ENCODE peak calls at places on chromosomes 13 and 19, in four cellular contexts. Z is SK-N-SH, E is GM23248, K is PC-3. U is an unnamed sample. For H4K20me1, the result is how much of the 10 kb centered on the place peaks cover.

GRCh38 chr19:33628921-33629825 is 7.4 kb downstream of the CHST8 start:
- DNase-seq in Z (no peak), E (peak), K (no peak), U (no peak)

GRCh38 chr19:18701250-18701608 is 17.7 kb downstream of the CRTC1 start:
- DNase-seq in Z (peak), E (no peak), K (peak), U (no peak)

GRCh38 chr13:92355213-92355612 is 871.4 kb upstream of the GPC6 start:
- DNase-seq in Z (peak), E (no peak), K (peak), U (peak)

GRCh38 chr19:39038098-39038497 is 5.7 kb upstream of the FBXO27 start:
- DNase-seq in Z (peak), E (peak), K (peak), U (peak)

GRCh38 chr13:100674363-100674847 is at the start of gene TMTC4:
- DNase-seq in Z (peak), E (no peak), K (no peak), U (peak)

GRCh38 chr13:51801631-51802099 is 2.3 kb downstream of the DHRS12 start:
- DNase-seq in Z (peak), E (peak), K (peak), U (no peak)

GRCh38 chr19:38394488-38394887 is 6.0 kb downstream of the SPRED3 start:
- DNase-seq in Z (no peak), E (peak), K (no peak), U (peak)

GRCh38 chr19:6865849-6866248 is 21.5 kb upstream of the ADGRE1 start:
- DNase-seq in Z (no peak), E (no peak), K (no peak), U (no peak)

GRCh38 chr19:29714953-29715694 is at the start of gene C19orf12:
- DNase-seq in Z (peak), E (peak), K (peak), U (peak)

GRCh38 chr13:53873558-53873957 is 844.9 kb downstream of the OLFM4 start:
- DNase-seq in Z (peak), E (no peak), K (no peak), U (no peak)

DNA sequence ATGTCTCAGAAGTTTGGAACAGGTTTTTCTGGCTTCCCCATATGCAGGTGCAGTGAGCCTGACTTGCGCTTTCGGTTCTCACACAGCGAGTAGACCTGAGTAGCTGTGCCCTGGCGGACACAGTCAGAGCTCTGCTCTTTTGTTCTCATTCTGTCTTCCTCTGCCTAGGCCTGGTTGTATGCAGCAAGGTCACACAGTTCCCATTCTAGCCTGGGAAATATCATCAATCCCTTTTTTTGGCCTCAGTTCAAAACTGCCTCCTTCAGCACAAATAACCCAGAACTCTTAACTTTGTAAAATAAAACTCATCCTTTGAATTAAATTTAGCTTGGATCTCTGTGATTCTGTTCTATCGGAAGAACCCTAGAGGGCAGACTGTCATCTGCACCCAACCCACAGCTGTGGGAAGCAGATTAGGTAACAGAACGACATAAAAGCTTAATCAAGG is 10.2 kb downstream of the OXGR1 start:
- DNase-seq in Z (peak), E (peak), K (peak), U (peak)
- H3K27ac ChIP-seq in Z (no peak), E (no peak), K (no peak), U (peak)

GRCh38 chr13:27474751-27475268 is 24.4 kb upstream of the MTIF3 start:
- DNase-seq in Z (no peak), E (no peak), K (no peak), U (no peak)

GRCh38 chr13:27470042-27470830 is 19.9 kb upstream of the MTIF3 start:
- DNase-seq in Z (no peak), E (no peak), K (no peak), U (no peak)

GRCh38 chr13:27472941-27473340 is 22.6 kb upstream of the MTIF3 start:
- DNase-seq in Z (no peak), E (no peak), K (no peak), U (no peak)

GRCh38 chr13:27476943-27477681 is 26.7 kb upstream of the MTIF3 start:
- DNase-seq in Z (no peak), E (peak), K (peak), U (peak)

DNA sequence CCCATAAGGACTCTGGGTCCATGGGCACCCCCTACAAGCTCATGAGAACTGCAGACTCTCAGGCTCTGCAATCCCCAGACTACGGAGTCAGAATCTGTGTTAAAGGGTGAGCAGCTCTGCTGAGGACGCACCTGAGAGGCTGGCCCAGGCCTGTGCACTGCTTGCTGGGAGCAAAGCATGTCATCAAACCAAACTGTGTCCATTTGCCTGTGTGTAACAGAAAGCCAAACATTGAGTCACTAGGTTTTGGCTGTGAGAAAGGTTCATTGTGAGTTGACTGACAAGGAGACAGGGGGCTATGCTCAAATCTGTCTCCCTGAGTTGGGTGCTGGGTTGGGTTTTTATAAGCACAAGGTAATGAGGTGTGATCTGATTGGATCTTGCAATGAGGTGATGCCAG is 22.1 kb upstream of the MTIF3 start:
- DNase-seq in Z (no peak), E (no peak), K (peak), U (no peak)
- TF ChIP-seq EZH2phosphoT487 in Z (no peak), E (no peak), K (no peak), U (no peak)

GRCh38 chr19:10979950-10980349 is 19.1 kb downstream of the SMARCA4 start:
- DNase-seq in Z (no peak), E (peak), K (no peak), U (no peak)

GRCh38 chr19:10981496-10981895 is 20.7 kb downstream of the SMARCA4 start:
- DNase-seq in Z (no peak), E (peak), K (no peak), U (no peak)

GRCh38 chr19:10975374-10976036 is 14.7 kb downstream of the SMARCA4 start:
- DNase-seq in Z (no peak), E (peak), K (no peak), U (peak)

GRCh38 chr19:10976200-10976892 is 15.5 kb downstream of the SMARCA4 start:
- DNase-seq in Z (no peak), E (no peak), K (no peak), U (peak)

DNA sequence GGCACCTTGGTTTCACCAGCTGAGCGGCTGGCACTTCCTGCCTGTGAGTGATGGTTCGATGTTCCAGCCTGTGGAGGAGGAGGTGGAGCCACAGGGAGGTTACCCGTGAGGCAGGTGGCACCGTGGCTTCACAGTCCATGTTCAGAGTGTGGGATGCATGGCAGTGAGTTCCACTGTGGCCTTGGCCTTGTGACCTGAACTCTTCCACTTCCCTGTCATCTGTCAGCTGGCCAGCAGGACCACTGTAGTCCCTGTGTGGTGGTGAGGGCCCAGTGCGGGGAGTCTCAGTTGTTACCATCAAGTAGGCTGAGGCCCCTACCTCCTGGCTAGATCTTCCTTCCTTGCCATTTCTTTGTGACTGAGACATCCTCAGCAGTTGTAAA is 16.9 kb downstream of the SMARCA4 start:
- DNase-seq in Z (no peak), E (no peak), K (no peak), U (no peak)
- H4K20me1 ChIP-seq in Z (half or more), E (under half), K (half or more), U (half or more)

GRCh38 chr19:2797280-2797679 is 12.0 kb downstream of the THOP1 start:
- DNase-seq in Z (no peak), E (no peak), K (no peak), U (no peak)
- H3K27ac ChIP-seq in Z (no peak), E (no peak), K (no peak), U (no peak)

DNA sequence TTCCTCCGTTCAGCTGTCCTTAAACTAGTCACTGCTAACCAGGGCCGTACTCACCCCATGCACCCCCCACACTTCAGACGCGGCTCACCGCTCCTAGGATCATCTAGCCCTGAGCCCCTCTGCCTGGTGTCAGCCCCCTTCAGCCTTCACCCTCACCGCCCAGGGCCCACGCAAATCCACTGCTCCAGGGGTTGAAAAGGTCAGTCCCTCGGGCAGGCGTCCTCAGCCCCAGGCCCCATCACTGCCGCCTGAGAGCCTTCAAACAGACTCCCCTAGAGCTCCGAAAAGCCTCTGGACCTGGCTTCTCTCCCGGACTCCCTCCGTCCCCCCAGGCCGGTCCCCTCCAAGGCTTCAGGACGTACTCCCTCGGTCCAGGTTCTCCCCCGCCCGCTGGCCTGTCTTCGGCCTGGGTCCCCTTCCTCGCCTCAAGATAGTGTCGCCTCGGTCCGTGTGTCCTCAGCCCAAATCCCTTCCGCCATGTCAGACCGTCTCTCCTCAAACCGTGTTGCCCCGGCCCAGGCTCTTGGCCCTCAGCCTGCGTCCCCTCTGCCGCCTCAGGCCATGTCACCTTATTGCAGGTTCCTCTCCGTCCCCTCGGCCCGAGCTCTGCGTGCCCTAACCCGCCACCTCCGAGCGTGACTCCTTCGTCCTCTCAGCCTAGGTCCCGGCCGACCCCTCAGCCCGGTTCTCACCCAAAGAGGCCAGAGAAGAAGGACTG is 553 bp downstream of the NAPA start:
- DNase-seq in Z (peak), E (peak), K (no peak), U (peak)
- TF ChIP-seq EZH2phosphoT487 in Z (no peak), E (no peak), K (no peak), U (no peak)

DNA sequence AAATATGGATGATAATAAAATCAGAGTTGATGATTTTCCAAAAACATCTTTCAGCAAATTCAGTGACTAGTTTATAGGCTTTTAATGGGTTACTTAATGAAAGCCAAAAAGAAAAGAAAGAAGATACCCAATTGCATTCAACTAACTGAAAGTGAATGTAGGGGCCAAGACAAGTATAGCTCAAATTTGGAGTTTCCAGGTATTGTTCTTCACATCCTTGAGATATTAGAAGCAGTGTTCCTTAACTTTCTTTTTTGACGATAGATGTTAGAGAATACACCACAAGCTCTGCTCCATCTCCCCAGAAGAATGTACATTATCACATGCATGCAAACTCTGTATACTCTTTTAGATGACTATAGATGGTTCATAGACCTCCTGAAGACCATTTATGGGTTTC is 43.6 kb downstream of the PDS5B start:
- DNase-seq in Z (no peak), E (no peak), K (no peak), U (no peak)
- H4K20me1 ChIP-seq in Z (under half), E (under half), K (under half), U (under half)

GRCh38 chr13:98299243-98299953 is 122.3 kb upstream of the RNF113B start:
- DNase-seq in Z (no peak), E (peak), K (no peak), U (no peak)

GRCh38 chr13:98299954-98300350 is 122.9 kb upstream of the RNF113B start:
- DNase-seq in Z (no peak), E (peak), K (no peak), U (no peak)

GRCh38 chr13:98303858-98304257 is 126.8 kb upstream of the RNF113B start:
- DNase-seq in Z (no peak), E (no peak), K (no peak), U (no peak)

GRCh38 chr13:98300956-98301641 is 124.0 kb upstream of the RNF113B start:
- DNase-seq in Z (no peak), E (peak), K (peak), U (peak)

DNA sequence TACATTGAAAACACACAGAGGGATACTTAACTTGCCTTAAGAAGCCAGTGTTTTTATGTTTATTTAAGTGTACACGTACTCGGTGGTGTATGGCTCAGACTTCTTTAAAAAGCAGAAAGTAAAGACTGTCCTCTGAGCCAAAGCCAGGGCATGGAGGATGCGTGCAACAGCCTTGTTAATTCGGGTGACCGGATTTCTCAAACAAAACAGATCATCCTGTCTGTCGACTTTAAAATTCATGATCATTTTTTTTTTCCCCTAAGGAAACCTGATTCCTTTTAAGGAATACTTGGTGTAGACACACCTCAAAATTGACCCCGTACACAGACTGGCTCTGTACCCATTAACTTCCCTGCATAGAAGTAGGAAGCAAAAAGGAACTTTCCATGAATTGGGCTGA is 124.7 kb upstream of the RNF113B start:
- DNase-seq in Z (no peak), E (peak), K (peak), U (peak)
- H3K27ac ChIP-seq in Z (no peak), E (peak), K (peak), U (peak)

GRCh38 chr19:55069137-55069858 is 6.3 kb upstream of the RDH13 start:
- DNase-seq in Z (peak), E (peak), K (peak), U (peak)

GRCh38 chr19:55068803-55069136 is 5.8 kb upstream of the RDH13 start:
- DNase-seq in Z (no peak), E (no peak), K (no peak), U (no peak)

GRCh38 chr19:55069859-55070225 is 5.8 kb upstream of the EPS8L1 start:
- DNase-seq in Z (no peak), E (no peak), K (no peak), U (no peak)

GRCh38 chr19:55071913-55072312 is 3.8 kb upstream of the EPS8L1 start:
- DNase-seq in Z (no peak), E (no peak), K (no peak), U (no peak)

GRCh38 chr19:55070755-55071502 is 4.7 kb upstream of the EPS8L1 start:
- DNase-seq in Z (no peak), E (peak), K (peak), U (peak)
- TF ChIP-seq EZH2phosphoT487 in Z (no peak), E (no peak), K (no peak), U (no peak)

U was measured in hepatocyte.